ENCODE peak calls at places on chromosomes 13 and 19, in five cellular contexts. C is cardiac muscle cell, J is A549, N is left ventricle myocardium inferior, F is tibial nerve. S is an unnamed sample.

GRCh38 chr13:52925775-52926285 is 77.4 kb upstream of the PCDH8 start:
- DNase-seq in C (peak), N (peak), F (no peak), J (no peak), S (no peak)

GRCh38 chr13:20435616-20436368 is 89.9 kb downstream of the CRYL1 start:
- DNase-seq in F (no peak), J (no peak), C (no peak), N (no peak), S (no peak)

GRCh38 chr13:110525328-110526319 is 35.9 kb downstream of the RAB20 start:
- DNase-seq in F (no peak), C (no peak), N (no peak), J (no peak), S (no peak)

GRCh38 chr13:46575843-46576242 is 22.9 kb downstream of the LRCH1 start:
- DNase-seq in C (peak), N (no peak), F (no peak), J (no peak), S (no peak)

GRCh38 chr13:105990256-105990958 is 545.1 kb downstream of the EFNB2 start:
- DNase-seq in F (no peak), C (no peak), J (no peak), N (no peak), S (no peak)

GRCh38 chr13:97252735-97253134 is 30.6 kb downstream of the MBNL2 start:
- DNase-seq in J (no peak), C (no peak), N (no peak), F (no peak), S (no peak)

GRCh38 chr13:32824671-32825070 is 191.6 kb upstream of the KL start:
- DNase-seq in J (peak), N (no peak), F (no peak), C (no peak), S (peak)

GRCh38 chr19:18430417-18431144 is 7.4 kb downstream of the ISYNA1 start:
- DNase-seq in J (no peak), F (no peak), N (no peak), C (no peak), S (no peak)

DNA sequence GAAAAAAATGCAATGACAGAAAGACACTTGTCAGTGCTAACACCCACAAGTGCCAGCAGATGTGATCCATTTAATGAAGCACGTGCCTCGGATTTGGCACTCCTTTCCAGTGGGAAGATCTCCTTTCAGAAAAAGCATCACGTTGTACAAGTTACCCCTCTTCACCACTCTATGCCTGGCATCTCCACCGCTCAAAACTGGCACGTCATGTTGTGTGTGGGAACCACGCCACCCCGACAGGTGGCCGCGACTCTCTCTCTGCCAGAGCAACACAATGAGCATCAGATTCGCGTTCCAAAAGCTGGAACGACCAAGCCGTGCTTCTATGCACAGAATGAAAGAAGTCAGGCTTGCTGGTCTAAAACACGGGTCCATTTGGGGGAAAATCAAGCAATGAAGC is 24.3 kb downstream of the TMTC4 start:
- DNase-seq in F (no peak), J (no peak), C (no peak), N (no peak), S (no peak)
- H3K27ac ChIP-seq in F (no peak), J (no peak), C (no peak), N (no peak), S (no peak)

GRCh38 chr19:40798997-40799557 is at the start of gene EGLN2:
- DNase-seq in J (no peak), C (no peak), F (no peak), N (no peak), S (no peak)

GRCh38 chr19:40799558-40800338 is 757 bp downstream of the EGLN2 start:
- DNase-seq in J (no peak), N (peak), F (no peak), C (peak), S (no peak)

GRCh38 chr19:40797166-40797962 is 1.6 kb upstream of the EGLN2 start:
- DNase-seq in F (no peak), J (no peak), C (no peak), N (no peak), S (no peak)

GRCh38 chr19:40797963-40798222 is 1.1 kb upstream of the EGLN2 start:
- DNase-seq in N (no peak), C (no peak), J (no peak), F (no peak), S (no peak)

GRCh38 chr19:40798223-40798996 is 581 bp upstream of the EGLN2 start:
- DNase-seq in C (peak), J (peak), N (peak), F (peak), S (peak)
- H3K27ac ChIP-seq in C (peak), J (peak), N (peak), F (peak), S (no peak)

GRCh38 chr13:80133631-80134083 is 207.3 kb downstream of the SPRY2 start:
- DNase-seq in F (no peak), C (no peak), J (no peak), N (no peak), S (no peak)
- H3K27ac ChIP-seq in F (peak), C (peak), J (peak), N (peak), S (no peak)

GRCh38 chr13:44294868-44295267 is 78.8 kb upstream of the SERP2 start:
- DNase-seq in F (no peak), C (no peak), N (no peak), J (no peak), S (no peak)

GRCh38 chr13:44296856-44297255 is 76.8 kb upstream of the SERP2 start:
- DNase-seq in F (no peak), N (no peak), J (no peak), C (no peak), S (no peak)

GRCh38 chr13:44293908-44294735 is 79.5 kb upstream of the SERP2 start:
- DNase-seq in F (no peak), N (no peak), C (no peak), J (no peak), S (no peak)

GRCh38 chr13:44293354-44293753 is 80.3 kb upstream of the SERP2 start:
- DNase-seq in J (no peak), N (no peak), F (no peak), C (no peak), S (no peak)

DNA sequence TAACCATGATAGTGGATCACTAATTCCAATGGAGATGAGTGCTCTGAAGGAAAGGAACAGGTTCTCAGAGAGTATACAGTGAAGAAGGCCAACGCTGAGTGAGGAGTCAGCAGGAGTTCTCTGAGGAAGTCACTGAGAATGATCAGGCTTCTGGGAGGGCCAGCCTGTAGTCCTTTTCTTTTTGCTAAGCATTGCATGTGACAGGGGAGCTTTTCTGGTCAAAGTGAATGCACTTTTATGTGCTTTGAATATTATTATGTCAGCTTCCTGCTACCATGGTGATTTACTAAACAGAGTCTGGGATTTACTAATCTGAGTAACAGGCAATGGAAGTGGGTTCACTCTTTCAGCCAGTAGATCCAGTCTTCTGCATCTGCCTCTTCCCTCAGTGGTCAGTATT is 81.1 kb upstream of the SERP2 start:
- DNase-seq in J (no peak), C (no peak), F (no peak), N (no peak), S (no peak)
- H3K27ac ChIP-seq in J (no peak), C (no peak), F (no peak), N (peak), S (no peak)

GRCh38 chr19:3433805-3434540 is 46.4 kb downstream of the SMIM24 start:
- DNase-seq in C (no peak), F (no peak), N (no peak), J (no peak), S (no peak)
- H3K27ac ChIP-seq in C (no peak), F (peak), N (peak), J (peak), S (no peak)

GRCh38 chr19:34431681-34432402 is 3.7 kb downstream of the UBA2 start:
- DNase-seq in C (no peak), J (no peak), F (no peak), N (no peak), S (no peak)
- H3K27ac ChIP-seq in C (peak), J (no peak), F (no peak), N (peak), S (no peak)

DNA sequence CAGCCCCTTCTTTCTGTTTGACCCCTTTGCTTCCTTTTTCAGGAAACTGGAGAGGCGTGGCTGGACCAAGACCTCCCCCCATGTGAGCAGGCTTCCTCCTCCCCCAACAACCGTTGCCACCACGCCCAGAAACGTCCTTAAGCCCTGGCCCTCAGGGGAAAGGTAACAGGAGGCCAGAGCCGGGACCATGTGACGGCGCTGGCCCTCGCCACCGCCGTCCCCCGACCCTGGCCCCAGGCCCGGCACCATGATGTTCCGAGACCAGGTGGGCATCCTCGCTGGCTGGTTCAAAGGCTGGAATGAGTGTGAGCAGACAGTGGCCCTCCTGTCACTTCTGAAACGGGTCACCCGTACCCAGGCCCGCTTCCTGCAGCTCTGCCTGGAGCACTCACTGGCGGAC is 14.4 kb downstream of the SAMD4B start:
- DNase-seq in J (no peak), C (no peak), F (no peak), N (no peak), S (no peak)
- H3K27ac ChIP-seq in J (no peak), C (no peak), F (no peak), N (no peak), S (no peak)

GRCh38 chr13:63048648-63049047 is 1633.0 kb upstream of the PCDH20 start:
- DNase-seq in N (no peak), F (no peak), J (no peak), C (no peak), S (no peak)
- H3K27ac ChIP-seq in N (no peak), F (no peak), J (no peak), C (no peak), S (no peak)

DNA sequence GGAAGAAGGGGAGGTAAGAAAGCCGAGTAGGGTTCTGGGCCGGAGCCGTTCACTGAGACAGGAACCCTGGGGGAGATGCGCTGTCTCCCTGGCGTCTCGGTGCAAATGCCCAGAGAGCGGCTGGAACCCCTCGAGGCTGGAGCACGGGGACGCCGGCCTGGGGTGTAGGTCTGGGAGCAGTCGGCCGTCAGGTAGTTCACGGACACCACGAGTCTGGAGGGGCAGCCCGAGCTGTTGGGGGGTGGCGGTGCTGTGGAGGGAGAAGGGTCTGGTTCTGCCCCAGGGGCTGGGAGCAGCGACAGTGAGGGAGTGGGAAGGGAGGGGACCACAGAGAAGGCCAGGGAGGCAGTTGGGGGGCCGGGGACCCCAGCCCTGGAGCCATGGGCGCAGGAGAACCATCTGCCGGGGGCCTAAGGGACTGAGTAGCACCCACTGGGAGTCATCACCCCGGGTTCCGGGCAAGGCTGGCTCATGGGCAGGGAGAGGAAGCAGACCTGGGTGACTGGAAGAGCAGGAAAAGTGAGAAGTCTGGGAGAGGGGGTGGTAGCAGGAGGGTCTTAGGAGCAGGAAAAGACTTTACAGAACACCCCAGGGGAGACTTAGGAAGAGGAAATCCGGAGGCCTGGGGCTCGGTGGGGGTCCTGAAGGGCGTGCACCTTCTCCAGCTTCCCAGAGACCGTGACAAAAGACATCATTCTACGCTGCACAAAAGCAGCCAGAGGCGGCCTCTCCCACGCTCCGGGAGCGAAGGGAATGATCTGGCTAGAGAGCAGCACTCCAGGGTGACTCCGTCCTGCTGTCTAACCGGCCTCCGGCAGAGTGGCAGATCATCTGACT is 173.1 kb upstream of the SOX1 start:
- DNase-seq in F (no peak), J (no peak), C (peak), N (no peak), S (no peak)
- H3K27ac ChIP-seq in F (no peak), J (no peak), C (no peak), N (peak), S (no peak)

GRCh38 chr13:41058229-41059070 is 2.9 kb upstream of the WBP4 start:
- DNase-seq in F (no peak), N (no peak), C (peak), J (no peak), S (no peak)

GRCh38 chr13:41054212-41054877 is 7.0 kb upstream of the WBP4 start:
- DNase-seq in N (no peak), C (peak), F (peak), J (peak), S (no peak)

GRCh38 chr13:41056996-41057711 is 4.2 kb upstream of the WBP4 start:
- DNase-seq in F (no peak), N (no peak), J (no peak), C (no peak), S (no peak)

GRCh38 chr13:41054919-41055619 is 6.2 kb upstream of the WBP4 start:
- DNase-seq in F (no peak), J (no peak), C (no peak), N (no peak), S (no peak)

DNA sequence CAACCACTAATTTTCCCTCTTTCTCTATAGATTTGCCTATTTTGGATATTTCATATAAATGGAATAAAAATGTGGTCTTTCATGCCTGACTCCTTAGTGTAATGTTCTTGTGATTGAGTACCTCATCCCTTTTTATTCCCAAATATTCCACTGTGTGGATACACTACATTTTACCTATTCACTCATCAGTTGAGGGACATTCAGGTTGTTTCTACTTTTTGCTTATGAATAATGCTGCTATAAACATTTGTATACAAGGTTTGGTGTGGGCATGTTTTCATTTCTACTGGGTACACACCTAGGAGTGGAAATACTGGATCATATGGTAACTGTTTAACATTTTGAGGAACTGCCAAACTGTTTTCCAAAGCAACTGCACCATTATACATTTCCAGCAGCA is 5.1 kb upstream of the WBP4 start:
- DNase-seq in F (no peak), J (no peak), C (no peak), N (no peak), S (no peak)
- H3K27ac ChIP-seq in F (no peak), J (no peak), C (no peak), N (peak), S (no peak)

S was measured in iPS DF 6.9.